ENCODE peak calls at places on chromosome 7, in five cellular contexts. P is fibroblast of lung, X is IMR-90, I is left cardiac atrium, J is tibial artery. U is an unnamed sample.

GRCh38 chr7:595621-596010 is 76.0 kb upstream of the PDGFA start:
- DNase-seq in P (no peak), X (no peak), I (no peak), J (no peak), U (no peak)

GRCh38 chr7:133389727-133390126 is 136.8 kb downstream of the EXOC4 start:
- DNase-seq in P (no peak), X (no peak), I (no peak), J (no peak), U (no peak)

GRCh38 chr7:19538036-19538435 is 170.8 kb downstream of the POLR1F start:
- DNase-seq in P (peak; percentile 44), X (no peak), I (no peak), J (no peak), U (no peak)

GRCh38 chr7:91164948-91165845 is 99.0 kb upstream of the FZD1 start:
- DNase-seq in P (peak; percentile 91), X (peak; percentile 88), I (no peak), J (no peak), U (no peak)

GRCh38 chr7:78683566-78683965 is 769.9 kb downstream of the MAGI2 start:
- DNase-seq in P (no peak), X (no peak), I (no peak), J (no peak), U (no peak)

GRCh38 chr7:8931906-8932646 is 498.7 kb downstream of the NXPH1 start:
- DNase-seq in P (peak; percentile 76), X (no peak), I (no peak), J (no peak), U (no peak)

GRCh38 chr7:112052507-112052906 is 153.7 kb downstream of the DOCK4 start:
- DNase-seq in P (no peak), X (no peak), I (no peak), J (no peak), U (no peak)

GRCh38 chr7:127245582-127245981 is 7.2 kb downstream of the GRM8 start:
- DNase-seq in P (no peak), X (no peak), I (no peak), J (no peak), U (no peak)

GRCh38 chr7:54249686-54250085 is 292.5 kb upstream of the VSTM2A start:
- DNase-seq in P (no peak), X (no peak), I (no peak), J (no peak), U (no peak)

GRCh38 chr7:103462358-103462757 is 16.4 kb upstream of the SLC26A5 start:
- DNase-seq in P (no peak), X (no peak), I (no peak), J (no peak), U (no peak)

GRCh38 chr7:317643-318405 is 27.9 kb downstream of the FOXL3 start:
- DNase-seq in P (no peak), X (no peak), I (peak; percentile 7), J (no peak), U (peak; percentile 64)

GRCh38 chr7:127995157-127995865 is 35.9 kb downstream of the LRRC4 start:
- DNase-seq in P (peak; percentile 35), X (peak; percentile 72), I (no peak), J (no peak), U (no peak)

GRCh38 chr7:85828654-85829053 is 641.8 kb upstream of the SEMA3D start:
- DNase-seq in P (peak; percentile 4), X (no peak), I (no peak), J (no peak), U (no peak)

GRCh38 chr7:50463035-50463434 is 12.9 kb upstream of the FIGNL1 start:
- DNase-seq in P (no peak), X (no peak), I (no peak), J (no peak), U (no peak)

GRCh38 chr7:80154656-80155325 is 20.2 kb downstream of the GNAI1 start:
- DNase-seq in P (no peak), X (peak; percentile 51), I (no peak), J (no peak), U (no peak)

GRCh38 chr7:134593530-134594392 is 44.9 kb downstream of the AKR1B15 start:
- DNase-seq in P (peak; percentile 92), X (peak; percentile 95), I (peak; percentile 82), J (peak; percentile 79), U (peak; percentile 73)